ENCODE peak calls at places on chromosome 10, in six cellular contexts. One of them, this sample, is unnamed.

GRCh38 chr10:79937661-79938226 is 11.2 kb downstream of the SFTPD start:
- DNase-seq in CD4-positive, alpha-beta T cell: no peak
- DNase-seq in GM20000: no peak
- DNase-seq in smooth muscle cell of the brain vasculature: no peak
- DNase-seq in activated gamma-delta T cell treated with Interleukin-2 at 50 U/mL for 16 hours: no peak
- DNase-seq in NCI-H1105 treated with DMSO at 0.1 percent for 48 hours: no peak
- DNase-seq in this sample: no peak

GRCh38 chr10:93315261-93315660 is 166.9 kb downstream of the MYOF start:
- DNase-seq in CD4-positive, alpha-beta T cell: no peak
- DNase-seq in GM20000: no peak
- DNase-seq in smooth muscle cell of the brain vasculature: no peak
- DNase-seq in activated gamma-delta T cell treated with Interleukin-2 at 50 U/mL for 16 hours: no peak
- DNase-seq in NCI-H1105 treated with DMSO at 0.1 percent for 48 hours: no peak
- DNase-seq in this sample: no peak

GRCh38 chr10:78506614-78507013 is 473.0 kb downstream of the RPS24 start:
- DNase-seq in CD4-positive, alpha-beta T cell: no peak
- DNase-seq in GM20000: no peak
- DNase-seq in smooth muscle cell of the brain vasculature: no peak
- DNase-seq in activated gamma-delta T cell treated with Interleukin-2 at 50 U/mL for 16 hours: no peak
- DNase-seq in NCI-H1105 treated with DMSO at 0.1 percent for 48 hours: no peak
- DNase-seq in this sample: no peak

GRCh38 chr10:65306201-65306600 is 1619.6 kb upstream of the LRRTM3 start:
- DNase-seq in CD4-positive, alpha-beta T cell: no peak
- DNase-seq in GM20000: no peak
- DNase-seq in smooth muscle cell of the brain vasculature: no peak
- DNase-seq in activated gamma-delta T cell treated with Interleukin-2 at 50 U/mL for 16 hours: no peak
- DNase-seq in NCI-H1105 treated with DMSO at 0.1 percent for 48 hours: no peak
- DNase-seq in this sample: no peak

GRCh38 chr10:62348029-62348428 is 26.1 kb upstream of the ZNF365 start:
- DNase-seq in CD4-positive, alpha-beta T cell: no peak
- DNase-seq in GM20000: no peak
- DNase-seq in smooth muscle cell of the brain vasculature: no peak
- DNase-seq in activated gamma-delta T cell treated with Interleukin-2 at 50 U/mL for 16 hours: no peak
- DNase-seq in NCI-H1105 treated with DMSO at 0.1 percent for 48 hours: no peak
- DNase-seq in this sample: no peak

GRCh38 chr10:50439806-50440205 is 183.9 kb downstream of the SGMS1 start:
- DNase-seq in CD4-positive, alpha-beta T cell: no peak
- DNase-seq in GM20000: no peak
- DNase-seq in smooth muscle cell of the brain vasculature: no peak
- DNase-seq in activated gamma-delta T cell treated with Interleukin-2 at 50 U/mL for 16 hours: no peak
- DNase-seq in NCI-H1105 treated with DMSO at 0.1 percent for 48 hours: no peak
- DNase-seq in this sample: no peak

GRCh38 chr10:133334495-133335237 is 2.0 kb downstream of the CALY start:
- DNase-seq in CD4-positive, alpha-beta T cell: no peak
- DNase-seq in GM20000: no peak
- DNase-seq in smooth muscle cell of the brain vasculature: no peak
- DNase-seq in activated gamma-delta T cell treated with Interleukin-2 at 50 U/mL for 16 hours: peak
- DNase-seq in NCI-H1105 treated with DMSO at 0.1 percent for 48 hours: no peak
- DNase-seq in this sample: no peak

GRCh38 chr10:132466520-132467463 is 69.8 kb downstream of the PWWP2B start:
- DNase-seq in CD4-positive, alpha-beta T cell: peak
- DNase-seq in GM20000: no peak
- DNase-seq in smooth muscle cell of the brain vasculature: no peak
- DNase-seq in activated gamma-delta T cell treated with Interleukin-2 at 50 U/mL for 16 hours: no peak
- DNase-seq in NCI-H1105 treated with DMSO at 0.1 percent for 48 hours: no peak
- DNase-seq in this sample: no peak

GRCh38 chr10:62057359-62057758 is 155.9 kb downstream of the ARID5B start:
- DNase-seq in CD4-positive, alpha-beta T cell: no peak
- DNase-seq in GM20000: no peak
- DNase-seq in smooth muscle cell of the brain vasculature: no peak
- DNase-seq in activated gamma-delta T cell treated with Interleukin-2 at 50 U/mL for 16 hours: no peak
- DNase-seq in NCI-H1105 treated with DMSO at 0.1 percent for 48 hours: no peak
- DNase-seq in this sample: no peak

GRCh38 chr10:122201401-122201800 is 69.7 kb upstream of the BTBD16 start:
- DNase-seq in CD4-positive, alpha-beta T cell: no peak
- DNase-seq in GM20000: no peak
- DNase-seq in smooth muscle cell of the brain vasculature: no peak
- DNase-seq in activated gamma-delta T cell treated with Interleukin-2 at 50 U/mL for 16 hours: no peak
- DNase-seq in NCI-H1105 treated with DMSO at 0.1 percent for 48 hours: no peak
- DNase-seq in this sample: no peak

GRCh38 chr10:21753497-21754270 is 219.7 kb downstream of the MLLT10 start:
- DNase-seq in CD4-positive, alpha-beta T cell: no peak
- DNase-seq in GM20000: no peak
- DNase-seq in smooth muscle cell of the brain vasculature: no peak
- DNase-seq in activated gamma-delta T cell treated with Interleukin-2 at 50 U/mL for 16 hours: no peak
- DNase-seq in NCI-H1105 treated with DMSO at 0.1 percent for 48 hours: no peak
- DNase-seq in this sample: no peak

GRCh38 chr10:8192301-8192700 is 137.8 kb downstream of the GATA3 start:
- DNase-seq in CD4-positive, alpha-beta T cell: no peak
- DNase-seq in GM20000: no peak
- DNase-seq in smooth muscle cell of the brain vasculature: no peak
- DNase-seq in activated gamma-delta T cell treated with Interleukin-2 at 50 U/mL for 16 hours: no peak
- DNase-seq in NCI-H1105 treated with DMSO at 0.1 percent for 48 hours: no peak
- DNase-seq in this sample: no peak

GRCh38 chr10:124547651-124548168 is 86.1 kb downstream of the LHPP start:
- DNase-seq in CD4-positive, alpha-beta T cell: no peak
- DNase-seq in GM20000: no peak
- DNase-seq in smooth muscle cell of the brain vasculature: no peak
- DNase-seq in activated gamma-delta T cell treated with Interleukin-2 at 50 U/mL for 16 hours: no peak
- DNase-seq in NCI-H1105 treated with DMSO at 0.1 percent for 48 hours: no peak
- DNase-seq in this sample: no peak

GRCh38 chr10:32940321-32941264 is 17.4 kb downstream of the ITGB1 start:
- DNase-seq in CD4-positive, alpha-beta T cell: no peak
- DNase-seq in GM20000: no peak
- DNase-seq in smooth muscle cell of the brain vasculature: no peak
- DNase-seq in activated gamma-delta T cell treated with Interleukin-2 at 50 U/mL for 16 hours: no peak
- DNase-seq in NCI-H1105 treated with DMSO at 0.1 percent for 48 hours: no peak
- DNase-seq in this sample: no peak

GRCh38 chr10:58969578-58969977 is 206.9 kb upstream of the PHYHIPL start:
- DNase-seq in CD4-positive, alpha-beta T cell: no peak
- DNase-seq in GM20000: no peak
- DNase-seq in smooth muscle cell of the brain vasculature: no peak
- DNase-seq in activated gamma-delta T cell treated with Interleukin-2 at 50 U/mL for 16 hours: no peak
- DNase-seq in NCI-H1105 treated with DMSO at 0.1 percent for 48 hours: no peak
- DNase-seq in this sample: no peak

GRCh38 chr10:96271017-96271815 is at the start of gene BLNK:
- DNase-seq in CD4-positive, alpha-beta T cell: no peak
- DNase-seq in GM20000: peak
- DNase-seq in smooth muscle cell of the brain vasculature: no peak
- DNase-seq in activated gamma-delta T cell treated with Interleukin-2 at 50 U/mL for 16 hours: no peak
- DNase-seq in NCI-H1105 treated with DMSO at 0.1 percent for 48 hours: peak
- DNase-seq in this sample: no peak

GRCh38 chr10:114577133-114577532 is 80.9 kb downstream of the ABLIM1 start:
- DNase-seq in CD4-positive, alpha-beta T cell: no peak
- DNase-seq in GM20000: no peak
- DNase-seq in smooth muscle cell of the brain vasculature: peak
- DNase-seq in activated gamma-delta T cell treated with Interleukin-2 at 50 U/mL for 16 hours: no peak
- DNase-seq in NCI-H1105 treated with DMSO at 0.1 percent for 48 hours: no peak
- DNase-seq in this sample: no peak

GRCh38 chr10:78472542-78472890 is 438.9 kb downstream of the RPS24 start:
- DNase-seq in CD4-positive, alpha-beta T cell: no peak
- DNase-seq in GM20000: no peak
- DNase-seq in smooth muscle cell of the brain vasculature: no peak
- DNase-seq in activated gamma-delta T cell treated with Interleukin-2 at 50 U/mL for 16 hours: no peak
- DNase-seq in NCI-H1105 treated with DMSO at 0.1 percent for 48 hours: no peak
- DNase-seq in this sample: no peak

GRCh38 chr10:11797847-11798633 is 25.1 kb upstream of the PROSER2 start:
- DNase-seq in CD4-positive, alpha-beta T cell: no peak
- DNase-seq in GM20000: no peak
- DNase-seq in smooth muscle cell of the brain vasculature: no peak
- DNase-seq in activated gamma-delta T cell treated with Interleukin-2 at 50 U/mL for 16 hours: no peak
- DNase-seq in NCI-H1105 treated with DMSO at 0.1 percent for 48 hours: no peak
- DNase-seq in this sample: no peak

GRCh38 chr10:111297351-111297848 is 220.6 kb downstream of the ADRA2A start:
- DNase-seq in CD4-positive, alpha-beta T cell: no peak
- DNase-seq in GM20000: no peak
- DNase-seq in smooth muscle cell of the brain vasculature: no peak
- DNase-seq in activated gamma-delta T cell treated with Interleukin-2 at 50 U/mL for 16 hours: no peak
- DNase-seq in NCI-H1105 treated with DMSO at 0.1 percent for 48 hours: no peak
- DNase-seq in this sample: no peak

GRCh38 chr10:103458720-103459119 is at the start of gene CALHM1:
- DNase-seq in CD4-positive, alpha-beta T cell: no peak
- DNase-seq in GM20000: peak
- DNase-seq in smooth muscle cell of the brain vasculature: no peak
- DNase-seq in activated gamma-delta T cell treated with Interleukin-2 at 50 U/mL for 16 hours: no peak
- DNase-seq in NCI-H1105 treated with DMSO at 0.1 percent for 48 hours: peak
- DNase-seq in this sample: peak

GRCh38 chr10:129864082-129864481 is 100.0 kb downstream of the EBF3 start:
- DNase-seq in CD4-positive, alpha-beta T cell: no peak
- DNase-seq in GM20000: no peak
- DNase-seq in smooth muscle cell of the brain vasculature: no peak
- DNase-seq in activated gamma-delta T cell treated with Interleukin-2 at 50 U/mL for 16 hours: no peak
- DNase-seq in NCI-H1105 treated with DMSO at 0.1 percent for 48 hours: no peak
- DNase-seq in this sample: no peak

GRCh38 chr10:84397735-84398144 is 69.4 kb downstream of the CCSER2 start:
- DNase-seq in CD4-positive, alpha-beta T cell: no peak
- DNase-seq in GM20000: no peak
- DNase-seq in smooth muscle cell of the brain vasculature: no peak
- DNase-seq in activated gamma-delta T cell treated with Interleukin-2 at 50 U/mL for 16 hours: no peak
- DNase-seq in NCI-H1105 treated with DMSO at 0.1 percent for 48 hours: no peak
- DNase-seq in this sample: no peak

GRCh38 chr10:4280481-4281206 is 495.6 kb upstream of the KLF6 start:
- DNase-seq in CD4-positive, alpha-beta T cell: no peak
- DNase-seq in GM20000: no peak
- DNase-seq in smooth muscle cell of the brain vasculature: no peak
- DNase-seq in activated gamma-delta T cell treated with Interleukin-2 at 50 U/mL for 16 hours: no peak
- DNase-seq in NCI-H1105 treated with DMSO at 0.1 percent for 48 hours: no peak
- DNase-seq in this sample: no peak

GRCh38 chr10:25912796-25913195 is 21.2 kb upstream of the MYO3A start:
- DNase-seq in CD4-positive, alpha-beta T cell: no peak
- DNase-seq in GM20000: no peak
- DNase-seq in smooth muscle cell of the brain vasculature: no peak
- DNase-seq in activated gamma-delta T cell treated with Interleukin-2 at 50 U/mL for 16 hours: no peak
- DNase-seq in NCI-H1105 treated with DMSO at 0.1 percent for 48 hours: no peak
- DNase-seq in this sample: no peak

GRCh38 chr10:48821111-48821510 is 118.5 kb downstream of the LRRC18 start:
- DNase-seq in CD4-positive, alpha-beta T cell: no peak
- DNase-seq in GM20000: no peak
- DNase-seq in smooth muscle cell of the brain vasculature: no peak
- DNase-seq in activated gamma-delta T cell treated with Interleukin-2 at 50 U/mL for 16 hours: no peak
- DNase-seq in NCI-H1105 treated with DMSO at 0.1 percent for 48 hours: no peak
- DNase-seq in this sample: no peak

GRCh38 chr10:70918851-70919530 is 30.6 kb upstream of the PCBD1 start:
- DNase-seq in CD4-positive, alpha-beta T cell: no peak
- DNase-seq in GM20000: no peak
- DNase-seq in smooth muscle cell of the brain vasculature: no peak
- DNase-seq in activated gamma-delta T cell treated with Interleukin-2 at 50 U/mL for 16 hours: no peak
- DNase-seq in NCI-H1105 treated with DMSO at 0.1 percent for 48 hours: no peak
- DNase-seq in this sample: no peak

GRCh38 chr10:7085147-7085912 is 325.5 kb downstream of the SFMBT2 start:
- DNase-seq in CD4-positive, alpha-beta T cell: no peak
- DNase-seq in GM20000: no peak
- DNase-seq in smooth muscle cell of the brain vasculature: no peak
- DNase-seq in activated gamma-delta T cell treated with Interleukin-2 at 50 U/mL for 16 hours: no peak
- DNase-seq in NCI-H1105 treated with DMSO at 0.1 percent for 48 hours: no peak
- DNase-seq in this sample: no peak

GRCh38 chr10:124748206-124748605 is 4.0 kb upstream of the FAM53B start:
- DNase-seq in CD4-positive, alpha-beta T cell: no peak
- DNase-seq in GM20000: no peak
- DNase-seq in smooth muscle cell of the brain vasculature: no peak
- DNase-seq in activated gamma-delta T cell treated with Interleukin-2 at 50 U/mL for 16 hours: no peak
- DNase-seq in NCI-H1105 treated with DMSO at 0.1 percent for 48 hours: no peak
- DNase-seq in this sample: no peak

GRCh38 chr10:103192089-103192450 is 1.0 kb downstream of the NT5C2 start:
- DNase-seq in CD4-positive, alpha-beta T cell: no peak
- DNase-seq in GM20000: peak
- DNase-seq in smooth muscle cell of the brain vasculature: no peak
- DNase-seq in activated gamma-delta T cell treated with Interleukin-2 at 50 U/mL for 16 hours: no peak
- DNase-seq in NCI-H1105 treated with DMSO at 0.1 percent for 48 hours: no peak
- DNase-seq in this sample: no peak

GRCh38 chr10:127012769-127013152 is 107.5 kb downstream of the DOCK1 start:
- DNase-seq in CD4-positive, alpha-beta T cell: no peak
- DNase-seq in GM20000: no peak
- DNase-seq in smooth muscle cell of the brain vasculature: no peak
- DNase-seq in activated gamma-delta T cell treated with Interleukin-2 at 50 U/mL for 16 hours: no peak
- DNase-seq in NCI-H1105 treated with DMSO at 0.1 percent for 48 hours: peak
- DNase-seq in this sample: no peak

GRCh38 chr10:33803248-33803647 is 468.8 kb upstream of the NRP1 start:
- DNase-seq in CD4-positive, alpha-beta T cell: no peak
- DNase-seq in GM20000: no peak
- DNase-seq in smooth muscle cell of the brain vasculature: no peak
- DNase-seq in activated gamma-delta T cell treated with Interleukin-2 at 50 U/mL for 16 hours: no peak
- DNase-seq in NCI-H1105 treated with DMSO at 0.1 percent for 48 hours: no peak
- DNase-seq in this sample: no peak

GRCh38 chr10:90969947-90970673 is 49.2 kb upstream of the ANKRD1 start:
- DNase-seq in CD4-positive, alpha-beta T cell: no peak
- DNase-seq in GM20000: no peak
- DNase-seq in smooth muscle cell of the brain vasculature: no peak
- DNase-seq in activated gamma-delta T cell treated with Interleukin-2 at 50 U/mL for 16 hours: no peak
- DNase-seq in NCI-H1105 treated with DMSO at 0.1 percent for 48 hours: no peak
- DNase-seq in this sample: no peak

GRCh38 chr10:77188511-77188910 is 449.1 kb downstream of the KCNMA1 start:
- DNase-seq in CD4-positive, alpha-beta T cell: no peak
- DNase-seq in GM20000: no peak
- DNase-seq in smooth muscle cell of the brain vasculature: no peak
- DNase-seq in activated gamma-delta T cell treated with Interleukin-2 at 50 U/mL for 16 hours: no peak
- DNase-seq in NCI-H1105 treated with DMSO at 0.1 percent for 48 hours: no peak
- DNase-seq in this sample: no peak

GRCh38 chr10:44516941-44517340 is 132.0 kb upstream of the CXCL12 start:
- DNase-seq in CD4-positive, alpha-beta T cell: no peak
- DNase-seq in GM20000: no peak
- DNase-seq in smooth muscle cell of the brain vasculature: no peak
- DNase-seq in activated gamma-delta T cell treated with Interleukin-2 at 50 U/mL for 16 hours: no peak
- DNase-seq in NCI-H1105 treated with DMSO at 0.1 percent for 48 hours: no peak
- DNase-seq in this sample: no peak

GRCh38 chr10:30502266-30503058 is 68.5 kb downstream of the MAP3K8 start:
- DNase-seq in CD4-positive, alpha-beta T cell: no peak
- DNase-seq in GM20000: peak
- DNase-seq in smooth muscle cell of the brain vasculature: no peak
- DNase-seq in activated gamma-delta T cell treated with Interleukin-2 at 50 U/mL for 16 hours: peak
- DNase-seq in NCI-H1105 treated with DMSO at 0.1 percent for 48 hours: no peak
- DNase-seq in this sample: peak

GRCh38 chr10:70418713-70419112 is 14.8 kb downstream of the EIF4EBP2 start:
- DNase-seq in CD4-positive, alpha-beta T cell: no peak
- DNase-seq in GM20000: no peak
- DNase-seq in smooth muscle cell of the brain vasculature: no peak
- DNase-seq in activated gamma-delta T cell treated with Interleukin-2 at 50 U/mL for 16 hours: no peak
- DNase-seq in NCI-H1105 treated with DMSO at 0.1 percent for 48 hours: no peak
- DNase-seq in this sample: no peak

GRCh38 chr10:22837351-22837750 is 90.5 kb upstream of the ARMC3 start:
- DNase-seq in CD4-positive, alpha-beta T cell: no peak
- DNase-seq in GM20000: no peak
- DNase-seq in smooth muscle cell of the brain vasculature: no peak
- DNase-seq in activated gamma-delta T cell treated with Interleukin-2 at 50 U/mL for 16 hours: no peak
- DNase-seq in NCI-H1105 treated with DMSO at 0.1 percent for 48 hours: no peak
- DNase-seq in this sample: no peak

GRCh38 chr10:94150541-94151184 is 156.9 kb downstream of the PLCE1 start:
- DNase-seq in CD4-positive, alpha-beta T cell: no peak
- DNase-seq in GM20000: no peak
- DNase-seq in smooth muscle cell of the brain vasculature: no peak
- DNase-seq in activated gamma-delta T cell treated with Interleukin-2 at 50 U/mL for 16 hours: no peak
- DNase-seq in NCI-H1105 treated with DMSO at 0.1 percent for 48 hours: no peak
- DNase-seq in this sample: no peak